ENCODE peak calls at places on chromosomes 2 and 18, in seven cellular contexts. W, J, M, C, S, B and K are unnamed samples.

GRCh38 chr2:209870067-209870466 is 98.4 kb downstream of the UNC80 start:
- DNase-seq in W (no peak), J (no peak), M (no peak), C (no peak), S (no peak), B (no peak), K (no peak)

GRCh38 chr18:48227206-48227605 is 182.0 kb downstream of the ZBTB7C start:
- DNase-seq in W (no peak), J (no peak), M (no peak), C (no peak), S (no peak), B (no peak), K (no peak)

GRCh38 chr2:230828272-230828961 is 36.3 kb upstream of the ITM2C start:
- DNase-seq in W (no peak), J (no peak), M (no peak), C (peak; percentile 79), S (no peak), B (peak; percentile 27), K (peak; percentile 49)

GRCh38 chr2:127581050-127581345 is 45.5 kb downstream of the MYO7B start:
- DNase-seq in W (no peak), J (no peak), M (no peak), C (peak; percentile 41), S (no peak), B (no peak), K (no peak)

GRCh38 chr2:64179582-64180321 is 35.5 kb upstream of the PELI1 start:
- DNase-seq in W (no peak), J (no peak), M (no peak), C (no peak), S (no peak), B (no peak), K (no peak)

GRCh38 chr18:8685141-8685913 is 20.0 kb upstream of the MTCL1 start:
- DNase-seq in W (peak; percentile 70), J (no peak), M (no peak), C (no peak), S (peak; percentile 22), B (no peak), K (no peak)

GRCh38 chr2:13522096-13522495 is 805.4 kb downstream of the TRIB2 start:
- DNase-seq in W (no peak), J (no peak), M (no peak), C (no peak), S (no peak), B (no peak), K (no peak)

GRCh38 chr2:88080545-88080944 is 12.9 kb downstream of the SMYD1 start:
- DNase-seq in W (no peak), J (no peak), M (no peak), C (no peak), S (no peak), B (no peak), K (no peak)

GRCh38 chr2:105114551-105114950 is 76.7 kb downstream of the MRPS9 start:
- DNase-seq in W (peak; percentile 59), J (peak; percentile 45), M (peak; percentile 51), C (no peak), S (peak; percentile 75), B (no peak), K (no peak)

GRCh38 chr2:102139851-102140250 is 2.7 kb upstream of the IL1R1 start:
- DNase-seq in W (peak; percentile 41), J (no peak), M (no peak), C (no peak), S (no peak), B (no peak), K (no peak)

GRCh38 chr2:224190871-224191270 is 151.8 kb upstream of the SERPINE2 start:
- DNase-seq in W (peak; percentile 44), J (no peak), M (no peak), C (no peak), S (no peak), B (no peak), K (no peak)

GRCh38 chr2:2501454-2502108 is 170.5 kb upstream of the MYT1L start:
- DNase-seq in W (no peak), J (no peak), M (no peak), C (no peak), S (no peak), B (no peak), K (no peak)

GRCh38 chr2:189002079-189002478 is 27.9 kb downstream of the COL3A1 start:
- DNase-seq in W (peak; percentile 78), J (no peak), M (peak; percentile 31), C (no peak), S (peak; percentile 72), B (no peak), K (no peak)

GRCh38 chr18:10442551-10442971 is 11.9 kb upstream of the APCDD1 start:
- DNase-seq in W (no peak), J (no peak), M (no peak), C (no peak), S (peak; percentile 13), B (no peak), K (no peak)

GRCh38 chr2:69021027-69021426 is 8.0 kb downstream of the ANTXR1 start:
- DNase-seq in W (no peak), J (no peak), M (no peak), C (no peak), S (no peak), B (no peak), K (no peak)

GRCh38 chr2:231926761-231927565 is 767 bp upstream of the NPPC start:
- DNase-seq in W (no peak), J (peak; percentile 15), M (no peak), C (peak; percentile 74), S (peak; percentile 41), B (no peak), K (no peak)

GRCh38 chr2:29455202-29455885 is 340.1 kb downstream of the CLIP4 start:
- DNase-seq in W (no peak), J (peak; percentile 20), M (no peak), C (no peak), S (no peak), B (no peak), K (no peak)

GRCh38 chr18:54479365-54479764 is 111.7 kb upstream of the DYNAP start:
- DNase-seq in W (no peak), J (no peak), M (no peak), C (no peak), S (peak; percentile 27), B (no peak), K (no peak)

DNA sequence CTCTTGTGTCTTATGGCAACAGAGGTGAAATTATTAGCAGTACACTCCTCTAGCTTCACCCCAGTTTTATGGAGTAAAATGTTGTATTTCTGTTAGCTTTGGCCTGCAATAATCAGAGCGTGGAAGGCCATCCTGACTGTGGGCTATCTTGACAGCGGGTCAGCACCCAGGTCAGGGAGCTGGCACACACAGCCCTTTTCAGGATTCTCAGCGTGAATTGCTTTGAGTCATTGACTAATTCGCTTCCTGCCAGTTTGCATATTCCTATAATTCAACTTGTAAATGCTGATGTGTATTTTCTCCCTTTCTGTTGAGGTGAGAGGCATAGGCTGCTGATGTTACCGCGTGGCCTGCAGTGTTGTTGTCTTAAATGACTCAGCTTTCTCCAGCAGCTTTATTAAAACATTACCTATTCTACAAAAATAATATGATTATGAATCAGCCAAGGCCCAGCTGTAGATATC is 109.6 kb upstream of the EML6 start:
- DNase-seq in W (peak; percentile 83), J (no peak), M (no peak), C (no peak), S (no peak), B (no peak), K (no peak)
- H3K36me3 ChIP-seq in W (peaks cover 39% of the 10 kb centered on the region), J (peaks cover 11% of the 10 kb centered on the region), M (peaks cover 12% of the 10 kb centered on the region), C (peaks cover 30% of the 10 kb centered on the region), S (peaks cover 5% of the 10 kb centered on the region), B (no peaks in the 10 kb centered on the region), K (peaks cover 47% of the 10 kb centered on the region)

GRCh38 chr18:76846217-76846616 is 23.9 kb downstream of the ZNF236 start:
- DNase-seq in W (no peak), J (no peak), M (no peak), C (no peak), S (no peak), B (no peak), K (no peak)

GRCh38 chr18:76844742-76845477 is 22.6 kb downstream of the ZNF236 start:
- DNase-seq in W (peak; percentile 14), J (no peak), M (no peak), C (no peak), S (no peak), B (no peak), K (no peak)

GRCh38 chr18:76844144-76844543 is 21.8 kb downstream of the ZNF236 start:
- DNase-seq in W (no peak), J (no peak), M (no peak), C (no peak), S (peak; percentile 40), B (no peak), K (no peak)

GRCh38 chr18:76847926-76848325 is 25.6 kb downstream of the ZNF236 start:
- DNase-seq in W (no peak), J (no peak), M (peak; percentile 12), C (no peak), S (peak; percentile 85), B (no peak), K (no peak)

DNA sequence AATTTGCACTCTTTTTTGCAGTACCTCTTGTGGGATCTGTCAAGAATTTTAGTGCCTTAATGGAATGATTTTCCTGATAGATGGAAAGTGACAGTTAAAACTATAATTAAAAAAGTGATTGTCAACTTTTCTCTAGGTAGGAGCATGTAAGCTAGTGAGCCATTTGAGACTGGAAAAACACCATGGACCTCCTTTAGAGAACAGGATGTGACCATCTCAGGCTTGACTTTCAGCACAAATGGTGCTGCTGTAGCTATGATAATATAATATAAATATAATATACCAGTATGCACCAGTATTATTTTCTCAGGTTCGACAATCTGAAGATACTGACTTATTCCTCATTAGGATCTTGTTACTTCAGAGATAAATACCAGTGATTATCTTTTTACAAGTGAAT is 27.8 kb downstream of the ZNF236 start:
- DNase-seq in W (no peak), J (no peak), M (no peak), C (no peak), S (no peak), B (no peak), K (no peak)
- H3K36me3 ChIP-seq in W (peaks cover 4% of the 10 kb centered on the region), J (peaks cover 3% of the 10 kb centered on the region), M (peaks cover 7% of the 10 kb centered on the region), C (peaks cover 7% of the 10 kb centered on the region), S (no peaks in the 10 kb centered on the region), B (no peaks in the 10 kb centered on the region), K (peaks cover 29% of the 10 kb centered on the region)

DNA sequence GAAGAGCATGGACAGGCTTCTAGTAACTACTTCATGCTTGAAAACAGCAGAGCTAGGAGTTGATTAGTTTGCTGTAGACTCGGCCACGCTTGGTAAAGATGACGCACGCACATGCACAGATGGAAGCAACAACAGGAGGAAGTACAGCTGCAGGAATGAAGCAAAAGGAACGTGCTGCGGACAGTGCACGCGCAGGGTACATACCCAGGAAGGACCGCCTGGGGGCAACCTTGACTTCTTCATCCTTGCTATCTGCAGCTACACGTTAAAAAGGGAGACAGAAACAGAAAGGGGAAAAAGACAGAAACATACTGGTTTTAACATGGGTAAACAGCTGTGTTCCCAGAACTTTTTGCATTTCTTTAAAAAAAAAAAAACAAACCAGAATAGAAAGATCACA is 17.7 kb downstream of the SLC66A2 start:
- DNase-seq in W (peak; percentile 21), J (no peak), M (no peak), C (peak; percentile 37), S (peak; percentile 69), B (no peak), K (no peak)
- H3K36me3 ChIP-seq in W (peaks cover 4% of the 10 kb centered on the region), J (peaks cover 7% of the 10 kb centered on the region), M (peaks cover 50% of the 10 kb centered on the region), C (peaks cover 58% of the 10 kb centered on the region), S (no peaks in the 10 kb centered on the region), B (no peaks in the 10 kb centered on the region), K (peaks cover 75% of the 10 kb centered on the region)

DNA sequence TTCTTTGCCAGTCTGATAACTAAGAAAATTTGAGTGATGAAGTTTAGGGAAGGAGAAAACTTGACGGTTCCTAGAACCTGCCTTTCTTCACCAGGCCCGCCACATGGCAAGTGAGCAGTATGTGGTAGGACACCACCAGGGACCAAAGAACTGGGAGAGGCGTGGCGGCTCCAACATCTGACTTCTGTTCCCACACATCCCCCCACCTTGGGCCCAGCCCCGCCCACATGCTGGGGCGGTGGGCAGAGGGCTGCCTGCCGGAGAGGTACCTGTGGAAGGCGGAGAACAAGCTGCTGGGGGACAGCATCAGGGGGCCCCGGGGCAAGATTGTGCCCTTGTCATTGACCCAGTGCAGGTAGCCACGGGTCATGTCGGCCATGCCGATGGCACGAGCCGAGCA is 75.0 kb downstream of the EMILIN2 start:
- DNase-seq in W (no peak), J (no peak), M (no peak), C (no peak), S (no peak), B (no peak), K (no peak)
- H3K36me3 ChIP-seq in W (peaks cover 17% of the 10 kb centered on the region), J (peaks cover 34% of the 10 kb centered on the region), M (peaks cover 12% of the 10 kb centered on the region), C (peaks cover 81% of the 10 kb centered on the region), S (peaks cover 6% of the 10 kb centered on the region), B (no peaks in the 10 kb centered on the region), K (peaks cover 94% of the 10 kb centered on the region)